ENCODE peak calls at places on chromosomes 16 and 17, in six cellular contexts. H is lung; Q is CD8-positive, alpha-beta memory T cell; U is heart left ventricle; K is stomach; G is uterus. S is an unnamed sample. For H3K4me1, the result is how much of the 10 kb centered on the place peaks cover.

GRCh38 chr16:19382084-19382801 is 35.4 kb upstream of the TMC5 start:
- DNase-seq in H (peak), Q (no peak), U (no peak), K (peak), G (no peak), S (no peak)

GRCh38 chr17:15966183-15966878 is 21.4 kb downstream of the ADORA2B start:
- DNase-seq in H (peak), Q (no peak), U (no peak), K (peak), G (no peak), S (no peak)

GRCh38 chr16:31456988-31457360 is 2.3 kb upstream of the ARMC5 start:
- DNase-seq in H (no peak), Q (no peak), U (no peak), K (no peak), G (no peak), S (no peak)

GRCh38 chr17:9636501-9636900 is 8.8 kb upstream of the USP43 start:
- DNase-seq in H (no peak), Q (no peak), U (no peak), K (no peak), G (no peak), S (no peak)

GRCh38 chr16:23952128-23953041 is 116.6 kb downstream of the PRKCB start:
- DNase-seq in H (no peak), Q (no peak), U (no peak), K (no peak), G (peak), S (no peak)

GRCh38 chr17:44187131-44187899 is 543 bp downstream of the TMUB2 start:
- DNase-seq in H (no peak), Q (peak), U (peak), K (no peak), G (no peak), S (no peak)

GRCh38 chr17:60971515-60972369 is 294.1 kb downstream of the BCAS3 start:
- DNase-seq in H (no peak), Q (peak), U (no peak), K (peak), G (peak), S (no peak)

GRCh38 chr16:57600952-57601580 is 27.4 kb upstream of the ADGRG1 start:
- DNase-seq in H (no peak), Q (no peak), U (no peak), K (no peak), G (no peak), S (no peak)

GRCh38 chr17:17084941-17085340 is 42.7 kb downstream of the MPRIP start:
- DNase-seq in H (no peak), Q (no peak), U (no peak), K (no peak), G (no peak), S (no peak)

GRCh38 chr16:79754081-79754872 is 153.7 kb upstream of the MAF start:
- DNase-seq in H (no peak), Q (no peak), U (no peak), K (no peak), G (no peak), S (no peak)

GRCh38 chr16:1832831-1833454 is 5.9 kb downstream of the FAHD1 start:
- DNase-seq in H (no peak), Q (no peak), U (no peak), K (no peak), G (no peak), S (no peak)

GRCh38 chr17:57550671-57551315 is 194.3 kb downstream of the CCDC182 start:
- DNase-seq in H (no peak), Q (no peak), U (no peak), K (no peak), G (no peak), S (no peak)

GRCh38 chr17:75459590-75460267 is 3.3 kb downstream of the TMEM94 start:
- DNase-seq in H (no peak), Q (no peak), U (peak), K (peak), G (no peak), S (no peak)

GRCh38 chr16:67029249-67030096 is 524 bp downstream of the CBFB start:
- DNase-seq in H (peak), Q (peak), U (peak), K (peak), G (peak), S (no peak)

GRCh38 chr17:80097307-80097630 is 4.1 kb upstream of the GAA start:
- DNase-seq in H (no peak), Q (no peak), U (no peak), K (no peak), G (no peak), S (no peak)

GRCh38 chr16:64238576-64238975 is 883.3 kb downstream of the CDH11 start:
- DNase-seq in H (no peak), Q (no peak), U (no peak), K (no peak), G (no peak), S (no peak)

GRCh38 chr16:81551821-81552304 is 107.3 kb downstream of the CMIP start:
- DNase-seq in H (no peak), Q (no peak), U (no peak), K (no peak), G (no peak), S (no peak)

GRCh38 chr17:2871720-2872119 is 75.5 kb downstream of the RAP1GAP2 start:
- DNase-seq in H (no peak), Q (no peak), U (no peak), K (no peak), G (no peak), S (no peak)

GRCh38 chr17:36934759-36935630 is 2.3 kb upstream of the LHX1 start:
- DNase-seq in H (no peak), Q (no peak), U (peak), K (no peak), G (no peak), S (no peak)

GRCh38 chr17:70478883-70479282 is 309.6 kb downstream of the KCNJ2 start:
- DNase-seq in H (no peak), Q (no peak), U (no peak), K (no peak), G (no peak), S (no peak)

GRCh38 chr17:74610108-74610507 is 13.4 kb downstream of the CD300E start:
- DNase-seq in H (no peak), Q (no peak), U (no peak), K (no peak), G (no peak), S (no peak)

GRCh38 chr17:29909604-29910003 is 20.4 kb downstream of the SSH2 start:
- DNase-seq in H (no peak), Q (no peak), U (no peak), K (no peak), G (no peak), S (no peak)

GRCh38 chr17:32514587-32514986 is 27.8 kb downstream of the CDK5R1 start:
- DNase-seq in H (no peak), Q (no peak), U (no peak), K (no peak), G (no peak), S (no peak)

GRCh38 chr17:73612074-73612473 is 32.2 kb downstream of the SDK2 start:
- DNase-seq in H (no peak), Q (no peak), U (peak), K (no peak), G (no peak), S (no peak)

GRCh38 chr17:38851434-38851833 is 2.1 kb downstream of the RPL23 start:
- DNase-seq in H (no peak), Q (no peak), U (no peak), K (no peak), G (no peak), S (no peak)

DNA sequence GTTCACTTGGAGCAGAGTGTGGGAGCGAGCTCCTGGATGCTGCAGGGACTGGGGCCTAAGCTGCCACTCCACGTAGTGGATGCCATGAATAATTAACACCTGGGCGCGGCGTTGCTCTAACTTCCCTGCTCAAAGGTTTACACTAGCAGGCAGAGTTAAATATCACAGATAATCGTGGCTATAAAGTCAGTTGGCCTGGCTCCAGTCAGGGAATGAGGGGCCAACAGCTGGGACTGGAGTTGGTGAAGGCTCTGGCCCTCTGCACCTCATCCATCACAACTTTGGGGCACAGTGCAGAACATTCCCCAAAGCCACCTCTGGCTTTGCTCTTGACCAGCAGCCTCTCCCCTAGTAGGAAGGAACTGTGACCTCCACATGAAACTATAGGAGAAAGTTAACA is 10.9 kb downstream of the HOXB4 start:
- DNase-seq in H (no peak), Q (no peak), U (no peak), K (no peak), G (no peak), S (no peak)
- H3K4me1 ChIP-seq in H (under half), Q (under half), U (under half), K (half or more), G (under half), S (half or more)

GRCh38 chr17:59369026-59369724 is 37.7 kb downstream of the YPEL2 start:
- DNase-seq in H (no peak), Q (no peak), U (no peak), K (no peak), G (no peak), S (no peak)
- H3K4me1 ChIP-seq in H (half or more), Q (half or more), U (half or more), K (half or more), G (half or more), S (half or more)

DNA sequence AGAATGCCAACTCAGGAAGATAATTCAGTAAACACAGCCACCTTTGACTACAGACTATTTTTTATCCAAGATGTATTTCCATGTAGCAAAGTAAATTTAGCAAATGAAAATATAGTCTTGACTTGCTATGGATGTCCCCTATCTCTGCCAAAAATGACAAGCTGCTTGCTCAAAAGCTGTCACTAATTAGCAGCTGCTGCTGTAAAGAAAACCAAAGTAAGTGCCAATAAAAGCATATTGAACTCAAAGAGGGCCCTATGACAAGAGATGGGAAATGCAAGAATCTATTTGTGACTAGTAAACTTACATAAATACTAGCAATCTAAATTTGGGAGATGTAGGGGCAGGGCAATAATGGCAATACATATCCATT is 23.0 kb downstream of the STAT5B start:
- DNase-seq in H (no peak), Q (no peak), U (no peak), K (no peak), G (no peak), S (no peak)
- H3K4me1 ChIP-seq in H (under half), Q (half or more), U (under half), K (half or more), G (under half), S (under half)

GRCh38 chr17:40456396-40456951 is 13.2 kb downstream of the IGFBP4 start:
- DNase-seq in H (no peak), Q (no peak), U (peak), K (no peak), G (no peak), S (no peak)

GRCh38 chr17:40451420-40451819 is 8.2 kb downstream of the IGFBP4 start:
- DNase-seq in H (no peak), Q (no peak), U (peak), K (no peak), G (peak), S (peak)

GRCh38 chr17:40452074-40452787 is 9.0 kb downstream of the IGFBP4 start:
- DNase-seq in H (no peak), Q (no peak), U (no peak), K (no peak), G (peak), S (no peak)

GRCh38 chr17:40452921-40453378 is 9.7 kb downstream of the IGFBP4 start:
- DNase-seq in H (no peak), Q (no peak), U (no peak), K (peak), G (no peak), S (no peak)

GRCh38 chr17:40453881-40454630 is 10.8 kb downstream of the IGFBP4 start:
- DNase-seq in H (no peak), Q (no peak), U (no peak), K (no peak), G (no peak), S (no peak)
- H3K4me1 ChIP-seq in H (under half), Q (under half), U (half or more), K (half or more), G (under half), S (under half)

DNA sequence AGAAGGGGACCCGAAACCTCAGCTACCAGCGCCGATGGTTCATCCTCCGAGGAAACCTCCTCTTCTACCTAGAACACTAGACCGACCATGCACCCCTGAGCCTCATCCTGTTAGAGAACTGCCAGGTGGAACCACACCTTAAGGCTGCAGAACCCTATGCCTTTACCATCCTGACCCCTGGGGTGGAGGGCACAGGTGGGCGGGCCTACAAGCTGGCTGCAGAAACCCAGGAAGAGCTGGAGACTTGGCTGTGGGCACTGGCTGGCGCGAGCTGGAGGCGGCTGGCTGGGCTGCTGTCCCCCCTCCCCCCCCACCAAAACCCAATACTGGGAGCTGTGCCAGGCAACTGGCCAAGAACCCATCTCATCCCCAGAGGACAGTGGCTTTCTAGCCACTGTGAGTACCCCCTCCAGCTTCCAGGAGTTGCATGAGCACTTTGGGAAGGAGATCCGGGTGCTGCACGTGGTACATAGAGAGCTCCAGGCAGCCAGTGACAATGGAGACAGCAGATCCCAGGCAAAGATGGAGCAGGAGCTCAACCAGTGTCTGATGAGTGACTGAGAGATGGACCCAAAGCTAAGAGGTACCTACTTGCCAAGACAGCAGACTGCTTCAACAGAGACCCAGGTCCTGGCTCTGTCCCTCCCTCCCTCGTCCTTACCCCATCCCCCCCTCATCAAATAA is 1.4 kb upstream of the CD2BP2 start:
- DNase-seq in H (no peak), Q (no peak), U (no peak), K (no peak), G (peak), S (no peak)
- H3K4me1 ChIP-seq in H (under half), Q (under half), U (under half), K (half or more), G (under half), S (under half)

DNA sequence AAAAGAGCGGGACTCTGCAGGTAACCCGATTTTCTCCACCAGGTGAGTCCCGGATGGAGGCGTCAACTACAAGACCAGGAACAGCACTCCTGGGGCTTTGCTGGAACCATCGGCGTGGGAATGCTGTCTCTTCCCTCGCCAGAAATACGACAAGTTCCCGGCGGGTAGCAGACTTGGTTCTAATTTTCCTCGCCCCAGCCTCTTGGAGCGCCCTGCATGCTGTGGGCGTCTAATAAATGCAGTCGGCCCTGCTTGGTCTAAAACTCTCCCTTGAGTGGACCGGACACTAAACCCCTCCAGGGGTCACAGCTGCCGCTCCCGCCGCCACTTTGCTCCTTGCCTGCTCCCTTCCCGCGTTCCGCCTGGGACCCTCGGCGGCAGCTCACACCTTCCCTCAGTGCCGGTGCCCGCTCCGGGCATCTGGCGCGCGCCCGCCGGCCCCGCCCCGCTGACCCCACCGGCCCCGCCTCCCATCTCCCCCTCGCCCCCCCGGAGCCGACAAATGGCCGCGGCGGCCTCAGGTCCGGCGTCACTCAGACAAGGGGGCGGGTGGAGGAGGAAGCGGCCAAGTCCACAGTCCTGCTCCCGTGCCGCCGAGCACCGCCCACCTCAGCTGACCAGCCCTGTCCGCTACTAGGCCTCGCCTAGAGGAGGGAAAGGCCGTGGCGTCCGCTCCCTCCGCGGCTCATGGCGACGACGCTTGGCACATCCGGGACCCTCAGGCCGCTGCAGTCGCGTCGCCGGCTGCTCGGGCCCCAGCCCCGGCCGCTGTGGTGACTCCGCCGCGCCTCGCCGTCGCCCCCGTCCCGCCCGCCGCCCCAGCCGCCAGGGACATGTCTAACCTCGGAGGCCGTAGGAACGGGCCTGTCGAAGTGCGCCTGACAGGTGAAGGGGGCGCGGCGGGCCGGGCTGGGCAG is 65.8 kb downstream of the KPNA2 start:
- DNase-seq in H (peak), Q (peak), U (peak), K (peak), G (peak), S (peak)
- H3K4me1 ChIP-seq in H (under half), Q (under half), U (under half), K (under half), G (under half), S (under half)

GRCh38 chr17:52298881-52299280 is 140.4 kb upstream of the CA10 start:
- DNase-seq in H (no peak), Q (no peak), U (no peak), K (no peak), G (no peak), S (no peak)

DNA sequence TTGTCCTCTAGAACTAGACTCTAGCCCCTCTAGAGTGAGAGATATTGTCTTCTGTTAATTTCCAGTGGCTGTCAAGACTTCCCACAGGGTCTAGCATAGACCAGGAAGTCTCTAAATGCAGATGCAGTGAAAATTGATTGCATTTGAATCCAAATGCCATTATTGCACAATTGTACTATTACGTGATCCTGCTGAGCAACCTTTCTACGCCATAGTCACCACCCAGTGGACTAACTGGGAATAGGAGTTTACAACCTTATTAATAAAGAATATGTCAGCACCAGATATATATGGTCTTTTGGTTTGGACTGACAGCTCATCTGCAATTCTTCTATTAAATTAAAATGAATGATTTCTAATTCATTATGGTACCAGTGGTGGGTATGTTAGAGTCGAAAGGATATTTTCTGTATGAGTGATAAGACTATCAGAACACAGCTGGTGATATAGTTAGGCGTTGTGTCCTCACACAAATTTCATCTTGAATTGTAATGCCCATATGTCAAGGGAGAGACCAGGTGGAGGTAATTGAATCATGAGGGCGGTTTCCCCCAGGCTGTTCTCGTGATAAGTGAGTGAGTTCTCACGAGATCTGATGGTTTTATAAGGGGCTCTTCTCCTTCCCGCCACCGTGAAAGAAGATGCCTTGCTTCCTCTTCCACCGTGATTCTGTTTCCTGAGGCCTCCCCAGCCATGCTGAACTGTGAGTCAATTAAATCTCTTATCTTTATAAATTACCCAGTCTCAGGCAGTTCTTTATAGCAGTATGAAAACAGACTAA is 138.9 kb upstream of the CA10 start:
- DNase-seq in H (no peak), Q (no peak), U (no peak), K (no peak), G (no peak), S (no peak)
- H3K4me1 ChIP-seq in H (under half), Q (under half), U (under half), K (under half), G (under half), S (under half)

GRCh38 chr16:49697631-49698030 is 158.3 kb downstream of the ZNF423 start:
- DNase-seq in H (no peak), Q (no peak), U (no peak), K (no peak), G (no peak), S (no peak)
- H3K4me1 ChIP-seq in H (under half), Q (under half), U (half or more), K (under half), G (under half), S (under half)

S was measured in ascending aorta.